ENCODE peak calls at places on chromosomes 11 and 22, in six cellular contexts. T is tibial nerve, B is kidney, P is psoas muscle, C is iris pigment epithelial cell, A is endodermal cell. J is an unnamed sample.

GRCh38 chr11:110795124-110795624 is 82.9 kb upstream of the ARHGAP20 start:
- DNase-seq in T (no peak), B (no peak), P (no peak), C (peak; percentile 28), A (no peak), J (no peak)

GRCh38 chr11:134539285-134539684 is 127.2 kb upstream of the B3GAT1 start:
- DNase-seq in T (no peak), B (peak; percentile 17), P (no peak), C (no peak), A (peak; percentile 20), J (no peak)

GRCh38 chr11:113644605-113645004 is 61.5 kb downstream of the TMPRSS5 start:
- DNase-seq in T (no peak), B (no peak), P (no peak), C (no peak), A (no peak), J (no peak)

GRCh38 chr11:118051136-118051610 is 25.7 kb upstream of the TMPRSS4 start:
- DNase-seq in T (no peak), B (no peak), P (no peak), C (no peak), A (no peak), J (no peak)

GRCh38 chr11:65503606-65503922 is 4.7 kb downstream of the MALAT1 start:
- DNase-seq in T (no peak), B (no peak), P (no peak), C (no peak), A (no peak), J (no peak)

GRCh38 chr11:11186249-11186648 is 166.8 kb downstream of the CSNK2A3 start:
- DNase-seq in T (no peak), B (no peak), P (no peak), C (peak; percentile 9), A (no peak), J (no peak)

GRCh38 chr11:70569173-70569890 is 171.0 kb downstream of the CTTN start:
- DNase-seq in T (no peak), B (peak; percentile 70), P (no peak), C (no peak), A (peak; percentile 50), J (no peak)

GRCh38 chr22:36331306-36331911 is 56.4 kb downstream of the MYH9 start:
- DNase-seq in T (no peak), B (peak; percentile 95), P (peak; percentile 74), C (peak; percentile 95), A (peak; percentile 92), J (peak; percentile 87)

GRCh38 chr11:115925568-115925904 is 421.3 kb upstream of the CADM1 start:
- DNase-seq in T (no peak), B (no peak), P (no peak), C (no peak), A (no peak), J (no peak)

GRCh38 chr11:46026616-46027293 is 94.5 kb downstream of the PHF21A start:
- DNase-seq in T (no peak), B (no peak), P (no peak), C (peak; percentile 52), A (no peak), J (no peak)

GRCh38 chr11:116832350-116833290 is 2.9 kb downstream of the APOC3 start:
- DNase-seq in T (no peak), B (no peak), P (no peak), C (no peak), A (no peak), J (no peak)

GRCh38 chr11:29351301-29351873 is 665.4 kb downstream of the KCNA4 start:
- DNase-seq in T (no peak), B (no peak), P (no peak), C (no peak), A (no peak), J (no peak)

GRCh38 chr11:502288-503178 is 4.5 kb downstream of the RNH1 start:
- DNase-seq in T (no peak), B (no peak), P (peak; percentile 21), C (no peak), A (peak; percentile 37), J (no peak)

GRCh38 chr11:57745206-57745605 is 3.9 kb downstream of the SELENOH start:
- DNase-seq in T (no peak), B (no peak), P (no peak), C (no peak), A (no peak), J (peak; percentile 65)

GRCh38 chr11:34330653-34331052 is 27.2 kb downstream of the ABTB2 start:
- DNase-seq in T (no peak), B (no peak), P (no peak), C (no peak), A (no peak), J (no peak)